ENCODE peak calls at places on chromosomes 3 and 15, in four cellular contexts. One of them, this sample, is unnamed. For H3K9me3, the result is how much of the 10 kb centered on the place peaks cover.

GRCh38 chr3:188721312-188721711 is 450.5 kb upstream of the TPRG1 start:
- DNase-seq in adrenal gland: no peak
- DNase-seq in cardiac muscle cell: no peak
- DNase-seq in hepatocyte: no peak
- DNase-seq in this sample: no peak

GRCh38 chr3:10945683-10946287 is 46.8 kb upstream of the SLC6A1 start:
- DNase-seq in adrenal gland: peak
- DNase-seq in cardiac muscle cell: peak
- DNase-seq in hepatocyte: peak
- DNase-seq in this sample: peak

GRCh38 chr15:58247803-58248503 is 109.8 kb downstream of the AQP9 start:
- DNase-seq in adrenal gland: peak
- DNase-seq in cardiac muscle cell: peak
- DNase-seq in hepatocyte: no peak
- DNase-seq in this sample: no peak

GRCh38 chr3:119360046-119360445 is 65.9 kb downstream of the ARHGAP31 start:
- DNase-seq in adrenal gland: no peak
- DNase-seq in cardiac muscle cell: no peak
- DNase-seq in hepatocyte: no peak
- DNase-seq in this sample: no peak

GRCh38 chr15:91183630-91184029 is 83.6 kb downstream of the SV2B start:
- DNase-seq in adrenal gland: no peak
- DNase-seq in cardiac muscle cell: no peak
- DNase-seq in hepatocyte: no peak
- DNase-seq in this sample: no peak

GRCh38 chr3:160132226-160132625 is 93.0 kb upstream of the C3orf80 start:
- DNase-seq in adrenal gland: no peak
- DNase-seq in cardiac muscle cell: no peak
- DNase-seq in hepatocyte: no peak
- DNase-seq in this sample: no peak

GRCh38 chr15:84079885-84080777 is 155.4 kb upstream of the GOLGA6L4 start:
- DNase-seq in adrenal gland: peak
- DNase-seq in cardiac muscle cell: peak
- DNase-seq in hepatocyte: peak
- DNase-seq in this sample: no peak

GRCh38 chr3:43016513-43016865 is 37.4 kb downstream of the GASK1A start:
- DNase-seq in adrenal gland: peak
- DNase-seq in cardiac muscle cell: no peak
- DNase-seq in hepatocyte: no peak
- DNase-seq in this sample: no peak

GRCh38 chr3:10867384-10867783 is 51.4 kb downstream of the SLC6A11 start:
- DNase-seq in adrenal gland: no peak
- DNase-seq in cardiac muscle cell: peak
- DNase-seq in hepatocyte: peak
- DNase-seq in this sample: peak

GRCh38 chr15:51917493-51917892 is 54.1 kb downstream of the LEO1 start:
- DNase-seq in adrenal gland: no peak
- DNase-seq in cardiac muscle cell: peak
- DNase-seq in hepatocyte: peak
- DNase-seq in this sample: peak

GRCh38 chr3:194826594-194826993 is 140.9 kb downstream of the FAM43A start:
- DNase-seq in adrenal gland: no peak
- DNase-seq in cardiac muscle cell: no peak
- DNase-seq in hepatocyte: peak
- DNase-seq in this sample: no peak

GRCh38 chr3:11136871-11137626 is 17.2 kb upstream of the HRH1 start:
- DNase-seq in adrenal gland: peak
- DNase-seq in cardiac muscle cell: peak
- DNase-seq in hepatocyte: peak
- DNase-seq in this sample: peak

GRCh38 chr3:112117826-112118571 is 15.0 kb downstream of the GCSAM start:
- DNase-seq in adrenal gland: no peak
- DNase-seq in cardiac muscle cell: no peak
- DNase-seq in hepatocyte: no peak
- DNase-seq in this sample: no peak

GRCh38 chr15:52682776-52683175 is 3.6 kb upstream of the ATOSA start:
- DNase-seq in adrenal gland: no peak
- DNase-seq in cardiac muscle cell: no peak
- DNase-seq in hepatocyte: no peak
- DNase-seq in this sample: no peak

GRCh38 chr3:53705774-53706173 is 140.4 kb downstream of the CHDH start:
- DNase-seq in adrenal gland: peak
- DNase-seq in cardiac muscle cell: no peak
- DNase-seq in hepatocyte: no peak
- DNase-seq in this sample: no peak

GRCh38 chr15:79094611-79095021 is 4.0 kb upstream of the RASGRF1 start:
- DNase-seq in adrenal gland: no peak
- DNase-seq in cardiac muscle cell: no peak
- DNase-seq in hepatocyte: no peak
- DNase-seq in this sample: no peak

GRCh38 chr3:147120029-147120428 is 286.3 kb downstream of the ZIC4 start:
- DNase-seq in adrenal gland: no peak
- DNase-seq in cardiac muscle cell: peak
- DNase-seq in hepatocyte: peak
- DNase-seq in this sample: no peak

GRCh38 chr3:87318609-87319008 is 42.2 kb upstream of the POU1F1 start:
- DNase-seq in adrenal gland: no peak
- DNase-seq in cardiac muscle cell: no peak
- DNase-seq in hepatocyte: no peak
- DNase-seq in this sample: no peak

GRCh38 chr3:51163051-51163450 is 222.0 kb upstream of the MANF start:
- DNase-seq in adrenal gland: no peak
- DNase-seq in cardiac muscle cell: no peak
- DNase-seq in hepatocyte: no peak
- DNase-seq in this sample: no peak
- H3K9me3 ChIP-seq in adrenal gland: under half
- H3K9me3 ChIP-seq in cardiac muscle cell: under half
- H3K9me3 ChIP-seq in hepatocyte: under half
- H3K9me3 ChIP-seq in this sample: under half

GRCh38 chr3:125165189-125165947 is 47.2 kb downstream of the SLC12A8 start:
- DNase-seq in adrenal gland: peak
- DNase-seq in cardiac muscle cell: peak
- DNase-seq in hepatocyte: peak
- DNase-seq in this sample: no peak
- TF ChIP-seq CTCF in adrenal gland: peak
- TF ChIP-seq CTCF in cardiac muscle cell: peak
- TF ChIP-seq CTCF in hepatocyte: peak
- TF ChIP-seq CTCF in this sample: peak

GRCh38 chr15:49538520-49538919 is 82.1 kb downstream of the FAM227B start:
- DNase-seq in adrenal gland: no peak
- DNase-seq in cardiac muscle cell: no peak
- DNase-seq in hepatocyte: no peak
- DNase-seq in this sample: no peak
- H3K9me3 ChIP-seq in adrenal gland: under half
- H3K9me3 ChIP-seq in cardiac muscle cell: under half
- H3K9me3 ChIP-seq in hepatocyte: under half
- H3K9me3 ChIP-seq in this sample: under half

GRCh38 chr15:96585634-96586386 is 255.3 kb downstream of the NR2F2 start:
- DNase-seq in adrenal gland: no peak
- DNase-seq in cardiac muscle cell: peak
- DNase-seq in hepatocyte: no peak
- DNase-seq in this sample: no peak
- TF ChIP-seq CTCF in adrenal gland: peak
- TF ChIP-seq CTCF in cardiac muscle cell: peak
- TF ChIP-seq CTCF in hepatocyte: peak
- TF ChIP-seq CTCF in this sample: peak

DNA sequence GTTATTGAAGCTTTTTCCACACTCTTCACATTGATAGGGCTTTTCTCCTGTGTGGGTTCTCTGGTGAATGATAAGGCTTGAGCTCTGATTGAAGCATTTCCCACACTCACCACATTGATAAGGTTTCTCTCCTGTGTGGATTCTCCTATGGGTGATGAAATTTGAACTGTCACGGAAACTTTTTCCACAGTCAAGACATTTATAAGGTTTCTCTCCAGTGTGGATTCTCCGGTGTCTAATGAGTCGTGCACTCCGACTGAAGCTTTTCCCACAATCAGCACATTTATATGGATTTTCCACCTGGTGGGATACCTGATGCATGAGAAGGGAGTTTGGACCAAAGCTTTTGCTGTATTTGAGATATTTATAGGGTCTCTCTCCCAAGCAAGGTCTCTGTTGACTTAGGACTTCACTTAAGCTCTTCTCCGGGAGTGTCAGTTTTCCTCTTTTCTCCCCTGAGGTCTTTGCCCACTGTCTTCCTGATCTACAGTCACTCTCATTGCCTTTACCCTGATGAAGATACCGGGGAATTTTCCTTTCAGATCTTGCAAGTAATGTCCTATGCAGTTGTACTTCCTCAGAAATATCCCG is 9.4 kb downstream of the ZSCAN29 start:
- DNase-seq in adrenal gland: no peak
- DNase-seq in cardiac muscle cell: no peak
- DNase-seq in hepatocyte: no peak
- DNase-seq in this sample: no peak
- H3K9me3 ChIP-seq in adrenal gland: under half
- H3K9me3 ChIP-seq in cardiac muscle cell: under half
- H3K9me3 ChIP-seq in hepatocyte: under half
- H3K9me3 ChIP-seq in this sample: under half

DNA sequence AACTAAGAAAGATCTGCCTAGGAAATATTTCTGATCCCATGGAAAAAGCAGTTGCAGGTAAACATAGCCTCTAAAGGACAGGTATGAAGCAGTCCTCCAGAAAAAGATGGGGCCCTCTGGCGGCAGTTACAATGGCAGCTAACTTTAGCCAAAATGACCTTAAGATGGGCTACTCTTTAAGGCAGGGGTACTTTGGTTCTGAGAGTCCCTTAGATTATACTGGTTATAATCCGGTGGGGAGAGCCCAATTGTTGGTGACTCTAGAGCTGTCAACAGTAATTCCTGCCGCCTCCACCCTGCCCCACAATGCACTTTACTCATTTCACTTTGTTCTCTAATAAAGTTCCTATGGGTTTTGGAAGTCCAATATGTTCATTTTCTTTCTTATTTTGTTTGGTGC is 412.8 kb upstream of the WNT5A start:
- DNase-seq in adrenal gland: no peak
- DNase-seq in cardiac muscle cell: no peak
- DNase-seq in hepatocyte: peak
- DNase-seq in this sample: peak
- TF ChIP-seq CTCF in adrenal gland: no peak
- TF ChIP-seq CTCF in cardiac muscle cell: peak
- TF ChIP-seq CTCF in hepatocyte: peak
- TF ChIP-seq CTCF in this sample: peak

This sample was measured in Caco-2.